ENCODE peak calls at places on chromosomes 2 and 18, in nine cellular contexts. K is HepG2, Y is cardiac muscle cell, V is OCI-LY7, J is left lung, X is endodermal cell, P is astrocyte, L is transverse colon, C is AG04449. M is an unnamed sample.

GRCh38 chr2:174901075-174901474 is 104.1 kb downstream of the CHN1 start:
- DNase-seq in Y (no peak), L (no peak), P (no peak), J (no peak), X (no peak), V (no peak), C (no peak), K (no peak), M (no peak)

GRCh38 chr18:68865021-68865420 is 67.1 kb downstream of the CCDC102B start:
- DNase-seq in J (no peak), K (no peak), L (no peak), X (no peak), V (no peak), C (no peak), Y (no peak), P (no peak), M (no peak)

GRCh38 chr2:69483696-69484095 is 46.5 kb upstream of the NFU1 start:
- DNase-seq in Y (no peak), P (no peak), L (no peak), J (no peak), V (no peak), X (no peak), K (peak; percentile 75), C (no peak), M (no peak)

GRCh38 chr2:18479901-18480369 is 80.5 kb downstream of the RDH14 start:
- DNase-seq in P (peak; percentile 56), X (no peak), C (peak; percentile 31), V (no peak), L (no peak), J (no peak), K (no peak), Y (no peak), M (no peak)

GRCh38 chr2:121355488-121355887 is 70.5 kb upstream of the TFCP2L1 start:
- DNase-seq in X (no peak), Y (no peak), V (no peak), C (no peak), P (no peak), L (peak; percentile 67), J (no peak), K (peak; percentile 59), M (no peak)

GRCh38 chr2:226579519-226579918 is 220.1 kb downstream of the IRS1 start:
- DNase-seq in V (no peak), J (no peak), L (no peak), P (no peak), Y (no peak), K (no peak), X (no peak), C (no peak), M (no peak)

GRCh38 chr18:63681449-63682381 is 20.0 kb upstream of the SERPINB3 start:
- DNase-seq in V (no peak), J (no peak), L (no peak), C (no peak), X (no peak), K (peak; percentile 6), Y (no peak), P (no peak), M (no peak)

GRCh38 chr2:231222318-231223000 is 24.0 kb downstream of the ARMC9 start:
- DNase-seq in P (peak; percentile 63), K (no peak), Y (no peak), C (peak; percentile 49), X (no peak), J (no peak), L (no peak), V (no peak), M (peak; percentile 81)

GRCh38 chr2:196166876-196167275 is 4.5 kb downstream of the STK17B start:
- DNase-seq in K (no peak), P (peak; percentile 86), C (peak; percentile 79), X (no peak), J (no peak), Y (no peak), L (no peak), V (no peak), M (no peak)

GRCh38 chr2:84631047-84631446 is 114.7 kb downstream of the DNAH6 start:
- DNase-seq in C (no peak), J (no peak), P (peak; percentile 56), Y (peak; percentile 45), L (no peak), V (peak; percentile 9), K (peak; percentile 48), X (no peak), M (peak; percentile 26)

GRCh38 chr2:99615247-99615771 is 125.5 kb upstream of the REV1 start:
- DNase-seq in J (peak; percentile 69), Y (no peak), P (no peak), K (peak; percentile 33), V (no peak), C (no peak), L (no peak), X (peak; percentile 79), M (no peak)

GRCh38 chr2:133418671-133419070 is 149.6 kb downstream of the NCKAP5 start:
- DNase-seq in V (no peak), K (no peak), J (no peak), Y (no peak), X (no peak), C (no peak), L (no peak), P (peak; percentile 46), M (no peak)

DNA sequence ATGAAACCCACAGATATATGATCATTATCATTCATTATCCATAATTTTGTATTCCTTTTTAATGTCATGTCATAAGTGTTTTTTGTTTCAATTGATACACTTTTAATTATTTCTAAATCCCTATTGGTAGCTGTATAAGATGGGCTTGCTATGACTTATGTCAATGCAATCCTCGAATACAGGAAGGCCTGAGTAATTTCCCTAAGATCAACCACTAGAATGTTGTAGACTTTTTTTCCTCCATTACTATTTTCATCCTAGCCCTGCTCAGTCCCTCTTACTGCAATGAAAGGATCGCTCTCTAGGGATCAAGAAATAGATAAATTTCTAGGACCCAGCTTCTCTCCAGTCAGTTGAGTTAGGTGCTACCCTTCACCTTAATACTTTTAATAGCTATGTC is 186.3 kb downstream of the KCNE4 start:
- DNase-seq in J (no peak), K (no peak), V (no peak), P (peak; percentile 27), C (no peak), L (no peak), X (no peak), Y (no peak), M (no peak)
- TF ChIP-seq CTCF in J (no peak), K (no peak), V (no peak), P (no peak), C (no peak), L (no peak), X (no peak), Y (no peak), M (no peak)

GRCh38 chr18:14124689-14125088 is 7.5 kb downstream of the ZNF519 start:
- DNase-seq in C (no peak), X (peak; percentile 41), K (no peak), J (no peak), L (no peak), Y (no peak), V (no peak), P (no peak), M (no peak)
- H3K4me3 ChIP-seq in C (no peak overlapping the region), X (no peak overlapping the region), K (no peak overlapping the region), J (no peak overlapping the region), L (no peak overlapping the region), Y (no peak overlapping the region), V (no peak overlapping the region), P (no peak overlapping the region), M (no peak overlapping the region)

GRCh38 chr18:13809025-13809384 is 14.9 kb upstream of the MC5R start:
- DNase-seq in Y (no peak), P (no peak), X (no peak), L (peak; percentile 80), J (no peak), V (no peak), C (no peak), K (no peak), M (no peak)

GRCh38 chr18:13813271-13813849 is 10.6 kb upstream of the MC5R start:
- DNase-seq in V (peak; percentile 64), P (peak; percentile 14), Y (peak; percentile 79), L (peak; percentile 70), X (peak; percentile 87), K (peak; percentile 54), J (no peak), C (no peak), M (peak; percentile 17)

GRCh38 chr18:13811993-13812392 is 12.0 kb upstream of the MC5R start:
- DNase-seq in X (peak; percentile 67), K (peak; percentile 10), Y (no peak), C (no peak), V (peak; percentile 21), J (no peak), L (no peak), P (no peak), M (no peak)

GRCh38 chr18:13809521-13810252 is 14.3 kb upstream of the MC5R start:
- DNase-seq in V (no peak), Y (no peak), J (no peak), C (no peak), L (peak; percentile 56), P (no peak), X (peak; percentile 72), K (no peak), M (no peak)

DNA sequence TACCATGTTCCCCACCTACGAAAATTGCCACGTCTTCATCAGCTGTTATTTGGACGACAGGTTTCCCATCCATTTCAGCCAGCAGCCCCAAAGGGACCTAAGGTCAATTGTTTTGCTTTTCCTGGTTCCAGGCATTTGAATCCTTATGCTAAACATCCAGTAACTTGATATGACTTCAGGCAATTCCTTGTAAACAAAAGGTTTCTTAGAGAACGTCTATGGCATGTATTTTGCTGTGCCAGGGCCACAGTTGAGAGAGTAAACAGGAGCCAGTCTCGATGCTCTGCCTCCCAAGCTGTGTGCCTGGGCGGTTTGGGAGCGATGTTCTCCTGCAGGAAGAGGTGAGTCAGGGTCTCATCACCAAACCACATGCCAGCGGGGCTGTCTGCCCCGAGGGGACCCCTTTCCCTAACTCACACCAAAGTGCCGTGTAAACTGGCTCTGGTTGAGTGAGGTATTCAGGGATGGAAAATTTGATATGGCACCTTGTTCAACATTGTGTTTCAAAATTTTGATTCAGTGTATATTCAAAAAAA is 12.9 kb upstream of the MC5R start:
- DNase-seq in Y (no peak), X (no peak), L (no peak), K (no peak), J (no peak), C (no peak), P (no peak), V (no peak), M (no peak)
- TF ChIP-seq CTCF in Y (no peak), X (no peak), L (no peak), K (no peak), J (no peak), C (no peak), P (no peak), V (no peak), M (no peak)

DNA sequence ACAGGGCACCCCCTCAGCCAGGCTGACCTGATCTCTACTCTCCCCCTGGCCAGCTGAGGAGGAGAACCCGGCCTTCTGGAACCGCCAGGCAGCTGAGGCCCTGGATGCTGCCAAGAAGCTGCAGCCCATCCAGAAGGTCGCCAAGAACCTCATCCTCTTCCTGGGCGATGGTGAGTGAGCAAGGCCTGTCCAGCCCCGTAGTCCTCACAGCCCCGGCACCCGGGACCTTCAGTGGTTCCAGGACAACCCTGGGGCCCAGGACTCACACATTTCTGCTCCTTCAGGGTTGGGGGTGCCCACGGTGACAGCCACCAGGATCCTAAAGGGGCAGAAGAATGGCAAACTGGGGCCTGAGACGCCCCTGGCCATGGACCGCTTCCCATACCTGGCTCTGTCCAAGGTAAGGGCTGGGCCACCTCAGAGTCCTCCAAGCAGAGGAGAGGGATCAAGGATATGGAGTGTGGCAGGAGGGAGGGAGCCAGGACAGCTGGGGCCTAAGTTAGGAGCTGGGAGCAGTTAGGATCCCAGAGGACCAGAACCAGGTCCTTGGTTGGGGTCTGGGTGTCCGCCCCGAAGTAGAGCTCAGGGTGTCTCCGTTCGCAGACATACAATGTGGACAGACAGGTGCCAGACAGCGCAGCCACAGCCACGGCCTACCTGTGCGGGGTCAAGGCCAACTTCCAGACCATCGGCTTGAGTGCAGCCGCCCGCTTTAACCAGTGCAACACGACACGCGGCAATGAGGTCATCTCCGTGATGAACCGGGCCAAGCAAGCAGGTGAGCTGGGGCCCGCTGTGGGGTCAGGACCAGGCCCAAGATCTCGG is 555 bp downstream of the ALPI start:
- DNase-seq in X (no peak), P (no peak), V (no peak), K (no peak), J (peak; percentile 71), L (no peak), Y (no peak), C (no peak), M (no peak)
- H3K4me3 ChIP-seq in X (no peak overlapping the region), P (no peak overlapping the region), V (no peak overlapping the region), K (no peak overlapping the region), J (no peak overlapping the region), L (no peak overlapping the region), Y (no peak overlapping the region), C (no peak overlapping the region), M (no peak overlapping the region)

M was measured in retinal pigment epithelial cell.